ENCODE peak calls at places on chromosomes 3 and 15, in seven cellular contexts. D, A, Q, L, M, V and T are unnamed samples.

GRCh38 chr3:11379238-11379823 is 107.1 kb downstream of the ATG7 start:
- DNase-seq in D (no peak), A (peak; percentile 37), Q (peak; percentile 70), L (no peak), M (peak; percentile 76), V (peak; percentile 81), T (peak; percentile 49)

GRCh38 chr3:55405436-55405835 is 81.7 kb downstream of the WNT5A start:
- DNase-seq in D (peak; percentile 86), A (peak; percentile 92), Q (peak; percentile 12), L (peak; percentile 85), M (no peak), V (peak; percentile 88), T (no peak)

GRCh38 chr15:45630958-45631691 is 3.7 kb upstream of the SQOR start:
- DNase-seq in D (no peak), A (peak; percentile 22), Q (peak; percentile 94), L (no peak), M (peak; percentile 68), V (peak; percentile 54), T (no peak)

GRCh38 chr15:85312486-85312885 is 67.9 kb upstream of the AKAP13 start:
- DNase-seq in D (no peak), A (peak; percentile 57), Q (peak; percentile 85), L (no peak), M (peak; percentile 96), V (peak; percentile 85), T (no peak)

GRCh38 chr15:52144656-52145055 is 32.1 kb upstream of the BCL2L10 start:
- DNase-seq in D (no peak), A (peak; percentile 37), Q (peak; percentile 55), L (no peak), M (peak; percentile 89), V (peak; percentile 20), T (no peak)

GRCh38 chr3:12392101-12392878 is 92.0 kb upstream of the TSEN2 start:
- DNase-seq in D (no peak), A (no peak), Q (no peak), L (no peak), M (no peak), V (no peak), T (no peak)

GRCh38 chr15:30770759-30771158 is 133.0 kb upstream of the FAN1 start:
- DNase-seq in D (no peak), A (no peak), Q (no peak), L (no peak), M (no peak), V (no peak), T (no peak)

GRCh38 chr15:62549345-62549970 is 384.4 kb upstream of the C2CD4B start:
- DNase-seq in D (no peak), A (peak; percentile 65), Q (peak; percentile 33), L (no peak), M (peak; percentile 45), V (peak; percentile 72), T (no peak)

GRCh38 chr3:111955876-111956275 is 22.9 kb upstream of the ABHD10 start:
- DNase-seq in D (no peak), A (no peak), Q (no peak), L (no peak), M (no peak), V (no peak), T (no peak)

GRCh38 chr3:30161370-30161769 is 445.0 kb upstream of the TGFBR2 start:
- DNase-seq in D (no peak), A (no peak), Q (peak; percentile 67), L (no peak), M (no peak), V (no peak), T (no peak)

GRCh38 chr3:193805448-193805847 is 212.4 kb downstream of the OPA1 start:
- DNase-seq in D (no peak), A (no peak), Q (peak; percentile 80), L (no peak), M (peak; percentile 83), V (no peak), T (no peak)

GRCh38 chr15:64146885-64147681 is 4.4 kb upstream of the SNX22 start:
- DNase-seq in D (no peak), A (peak; percentile 58), Q (peak; percentile 49), L (no peak), M (no peak), V (no peak), T (no peak)

GRCh38 chr3:69052567-69052898 is 400 bp upstream of the TMF1 start:
- DNase-seq in D (no peak), A (no peak), Q (no peak), L (no peak), M (no peak), V (no peak), T (peak; percentile 14)

GRCh38 chr3:29525254-29525881 is 244.5 kb downstream of the RBMS3 start:
- DNase-seq in D (no peak), A (no peak), Q (peak; percentile 18), L (no peak), M (peak; percentile 54), V (no peak), T (no peak)

GRCh38 chr15:36609793-36610192 is 30.4 kb downstream of the CDIN1 start:
- DNase-seq in D (no peak), A (no peak), Q (no peak), L (no peak), M (no peak), V (no peak), T (no peak)

GRCh38 chr15:63945838-63946298 is 100.4 kb downstream of the DAPK2 start:
- DNase-seq in D (peak; percentile 37), A (peak; percentile 7), Q (no peak), L (peak; percentile 47), M (no peak), V (no peak), T (no peak)

GRCh38 chr3:89314454-89314853 is 207.0 kb downstream of the EPHA3 start:
- DNase-seq in D (peak; percentile 34), A (peak; percentile 84), Q (peak; percentile 44), L (no peak), M (peak; percentile 58), V (peak; percentile 22), T (no peak)

GRCh38 chr15:56739964-56740640 is 6.8 kb upstream of the ZNF280D start:
- DNase-seq in D (peak; percentile 40), A (peak; percentile 59), Q (no peak), L (peak; percentile 51), M (no peak), V (no peak), T (no peak)

GRCh38 chr3:53160660-53161344 is at the start of gene PRKCD:
- DNase-seq in D (peak; percentile 88), A (peak; percentile 86), Q (peak; percentile 78), L (peak; percentile 84), M (peak; percentile 79), V (peak; percentile 74), T (peak; percentile 64)

GRCh38 chr3:117059054-117059989 is 349.7 kb downstream of the TUSC7 start:
- DNase-seq in D (no peak), A (peak; percentile 60), Q (peak; percentile 46), L (no peak), M (peak; percentile 58), V (peak; percentile 62), T (no peak)

GRCh38 chr3:156782319-156782718 is 43.8 kb upstream of the LEKR1 start:
- DNase-seq in D (no peak), A (no peak), Q (no peak), L (no peak), M (no peak), V (no peak), T (no peak)

GRCh38 chr3:31361391-31362273 is 171.1 kb upstream of the STT3B start:
- DNase-seq in D (no peak), A (no peak), Q (peak; percentile 86), L (no peak), M (peak; percentile 74), V (no peak), T (peak; percentile 11)

GRCh38 chr3:37652851-37653250 is 208.8 kb upstream of the CTDSPL start:
- DNase-seq in D (no peak), A (no peak), Q (no peak), L (peak; percentile 22), M (no peak), V (no peak), T (no peak)

GRCh38 chr3:37646865-37647264 is 214.8 kb upstream of the CTDSPL start:
- DNase-seq in D (no peak), A (no peak), Q (no peak), L (no peak), M (no peak), V (no peak), T (no peak)

GRCh38 chr3:37653466-37653865 is 208.2 kb upstream of the CTDSPL start:
- DNase-seq in D (no peak), A (no peak), Q (no peak), L (peak; percentile 34), M (no peak), V (peak; percentile 8), T (no peak)

GRCh38 chr3:37652405-37652804 is 209.3 kb upstream of the CTDSPL start:
- DNase-seq in D (no peak), A (no peak), Q (no peak), L (no peak), M (no peak), V (no peak), T (no peak)
- H2BK5ac ChIP-seq in D (no peak overlapping the region), A (no peak overlapping the region), Q (no peak overlapping the region), L (no peak overlapping the region), M (no peak overlapping the region), V (peak overlapping the region; percentile 88), T (no peak overlapping the region)

GRCh38 chr3:128988286-128988685 is 5.6 kb downstream of the CFAP92 start:
- DNase-seq in D (no peak), A (no peak), Q (no peak), L (no peak), M (no peak), V (peak; percentile 50), T (no peak)
- H2BK5ac ChIP-seq in D (no peak overlapping the region), A (no peak overlapping the region), Q (no peak overlapping the region), L (no peak overlapping the region), M (no peak overlapping the region), V (no peak overlapping the region), T (no peak overlapping the region)

DNA sequence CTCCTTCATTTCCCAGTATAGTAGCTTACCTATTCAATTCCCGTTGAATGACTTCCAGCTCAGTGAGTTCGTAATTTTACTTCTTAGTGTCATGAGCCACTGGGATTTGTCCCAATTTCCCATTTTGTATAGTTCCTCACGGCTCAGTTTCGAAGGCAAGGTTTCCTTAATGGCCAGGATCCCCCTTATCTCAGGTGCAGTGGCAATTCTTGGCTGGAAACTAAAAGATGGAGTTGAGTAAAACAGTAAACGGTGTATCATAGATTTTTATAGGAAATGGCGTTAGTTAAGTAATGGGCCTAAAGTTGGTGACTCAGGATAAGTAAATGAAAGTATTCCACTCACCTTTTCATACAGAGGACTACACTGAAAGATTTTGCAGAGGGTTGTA is 522 bp upstream of the LMLN start:
- DNase-seq in D (no peak), A (no peak), Q (no peak), L (no peak), M (no peak), V (no peak), T (no peak)
- H2BK5ac ChIP-seq in D (no peak overlapping the region), A (no peak overlapping the region), Q (peak overlapping the region; percentile 31), L (no peak overlapping the region), M (no peak overlapping the region), V (no peak overlapping the region), T (no peak overlapping the region)

GRCh38 chr15:39503526-39503925 is 77.4 kb upstream of the THBS1 start:
- DNase-seq in D (no peak), A (no peak), Q (no peak), L (no peak), M (no peak), V (no peak), T (no peak)
- H2BK5ac ChIP-seq in D (no peak overlapping the region), A (no peak overlapping the region), Q (no peak overlapping the region), L (no peak overlapping the region), M (no peak overlapping the region), V (no peak overlapping the region), T (no peak overlapping the region)